ENCODE peak calls at places on chromosomes 7 and 10, in five cellular contexts. A is T-helper 17 cell; X is foreskin keratinocyte; V is heart right ventricle; K is activated T-cell treated with anti-CD3 and anti-CD28 coated beads, Interleukin-2, amount 50 U/mL, for 72 hours. R is an unnamed sample.

GRCh38 chr10:7593068-7593467 is 73.7 kb downstream of the ITIH5 start:
- ATAC-seq in A (no peak), X (peak; percentile 10), V (peak; percentile 97), K (no peak), R (peak; percentile 92)

GRCh38 chr7:20542594-20542993 is 72.9 kb upstream of the ABCB5 start:
- ATAC-seq in A (no peak), X (peak; percentile 88), V (peak; percentile 71), K (no peak), R (peak; percentile 72)

GRCh38 chr10:116891208-116891607 is 41.9 kb downstream of the ENO4 start:
- ATAC-seq in A (no peak), X (no peak), V (no peak), K (no peak), R (no peak)

GRCh38 chr7:100745184-100745583 is 11.8 kb downstream of the ZAN start:
- ATAC-seq in A (peak; percentile 32), X (no peak), V (no peak), K (peak; percentile 54), R (peak; percentile 67)

GRCh38 chr10:76411719-76412435 is 980.5 kb downstream of the LRMDA start:
- ATAC-seq in A (no peak), X (no peak), V (peak; percentile 92), K (no peak), R (peak; percentile 91)

GRCh38 chr7:51121945-51122425 is 194.6 kb downstream of the COBL start:
- ATAC-seq in A (no peak), X (no peak), V (peak; percentile 89), K (peak; percentile 44), R (peak; percentile 31)

GRCh38 chr10:58820386-58820785 is 307.7 kb downstream of the BICC1 start:
- ATAC-seq in A (no peak), X (peak; percentile 12), V (no peak), K (no peak), R (no peak)

GRCh38 chr7:39810710-39811109 is 139.3 kb upstream of the CDK13 start:
- ATAC-seq in A (no peak), X (peak; percentile 57), V (no peak), K (no peak), R (no peak)

GRCh38 chr7:96244244-96244991 is 77.5 kb downstream of the SLC25A13 start:
- ATAC-seq in A (no peak), X (no peak), V (no peak), K (no peak), R (no peak)

GRCh38 chr10:119020627-119020946 is 8.9 kb upstream of the NANOS1 start:
- ATAC-seq in A (no peak), X (peak; percentile 37), V (no peak), K (peak; percentile 60), R (no peak)

GRCh38 chr10:91140995-91141549 is 79.4 kb upstream of the PCGF5 start:
- ATAC-seq in A (peak; percentile 18), X (no peak), V (no peak), K (peak; percentile 41), R (no peak)

GRCh38 chr7:81525901-81526300 is 243.9 kb downstream of the HGF start:
- ATAC-seq in A (no peak), X (peak; percentile 20), V (no peak), K (no peak), R (no peak)